ENCODE peak calls at places on chromosomes 2 and 18, in five cellular contexts. J is amniotic stem cell; M is suprapubic skin; O is activated naive CD8-positive, alpha-beta T cell treated with anti-CD3 and anti-CD28 coated beads, Interleukin-2, amount 50 U/mL, for 24 hours; N is NCI-H2029. D is an unnamed sample.
A peak's percentile ranks its signal among the peaks of the same experiment; 100 is the strongest.

GRCh38 chr2:201450910-201451329 is 338 bp downstream of the TRAK2 start:
- DNase-seq in M (no peak), J (no peak), O (no peak), N (no peak), D (no peak)

GRCh38 chr2:8939486-8940114 is 63.9 kb downstream of the MBOAT2 start:
- DNase-seq in J (no peak), O (no peak), M (no peak), N (no peak), D (no peak)

GRCh38 chr2:86000131-86000937 is 105.4 kb downstream of the POLR1A start:
- DNase-seq in M (peak; percentile 49), N (no peak), J (no peak), O (no peak), D (no peak)

GRCh38 chr2:203790134-203790533 is 77.4 kb upstream of the CTLA4 start:
- DNase-seq in M (no peak), N (no peak), J (no peak), O (no peak), D (no peak)

GRCh38 chr18:78521136-78521535 is 458.5 kb upstream of the SALL3 start:
- DNase-seq in N (no peak), O (no peak), M (no peak), J (no peak), D (no peak)

GRCh38 chr2:109209412-109209811 is 80.4 kb downstream of the SH3RF3 start:
- DNase-seq in M (peak; percentile 53), J (peak; percentile 65), O (no peak), N (no peak), D (no peak)

GRCh38 chr2:45342-46130 is 769 bp downstream of the FAM110C start:
- DNase-seq in N (no peak), M (no peak), J (no peak), O (no peak), D (no peak)

GRCh38 chr2:529425-529824 is 147.8 kb downstream of the TMEM18 start:
- DNase-seq in O (no peak), M (no peak), J (peak; percentile 15), N (peak; percentile 24), D (no peak)

D was measured in RWPE2.